ENCODE peak calls at places on chromosomes 11 and 22, in six cellular contexts. One of them, this sample, is unnamed.

GRCh38 chr22:26975381-26975780 is 318.0 kb downstream of the MIAT start:
- DNase-seq in heart left ventricle: no peak
- DNase-seq in activated CD4-positive, alpha-beta memory T cell treated with anti-CD3 and anti-CD28 coated beads, Interleukin-2, amount 10 ng/mL, durations not matched to agents 7 days and 5 days: no peak
- DNase-seq in ovary: no peak
- DNase-seq in CD4-positive, alpha-beta memory T cell: no peak
- DNase-seq in heart right ventricle: no peak
- DNase-seq in this sample: no peak

GRCh38 chr11:34182425-34182824 is 77.0 kb downstream of the NAT10 start:
- DNase-seq in heart left ventricle: no peak
- DNase-seq in CD4-positive, alpha-beta memory T cell: no peak
- DNase-seq in activated CD4-positive, alpha-beta memory T cell treated with anti-CD3 and anti-CD28 coated beads, Interleukin-2, amount 10 ng/mL, durations not matched to agents 7 days and 5 days: no peak
- DNase-seq in heart right ventricle: no peak
- DNase-seq in ovary: no peak
- DNase-seq in this sample: no peak

GRCh38 chr11:65290448-65291165 is 24.1 kb upstream of the CDC42EP2 start:
- DNase-seq in CD4-positive, alpha-beta memory T cell: no peak
- DNase-seq in heart right ventricle: peak
- DNase-seq in activated CD4-positive, alpha-beta memory T cell treated with anti-CD3 and anti-CD28 coated beads, Interleukin-2, amount 10 ng/mL, durations not matched to agents 7 days and 5 days: no peak
- DNase-seq in heart left ventricle: peak
- DNase-seq in ovary: peak
- DNase-seq in this sample: no peak

GRCh38 chr22:35150163-35151107 is 84.5 kb downstream of the ISX start:
- DNase-seq in heart right ventricle: peak
- DNase-seq in heart left ventricle: peak
- DNase-seq in CD4-positive, alpha-beta memory T cell: peak
- DNase-seq in ovary: peak
- DNase-seq in activated CD4-positive, alpha-beta memory T cell treated with anti-CD3 and anti-CD28 coated beads, Interleukin-2, amount 10 ng/mL, durations not matched to agents 7 days and 5 days: peak
- DNase-seq in this sample: peak

GRCh38 chr11:61163714-61164609 is 2.7 kb upstream of the VPS37C start:
- DNase-seq in activated CD4-positive, alpha-beta memory T cell treated with anti-CD3 and anti-CD28 coated beads, Interleukin-2, amount 10 ng/mL, durations not matched to agents 7 days and 5 days: no peak
- DNase-seq in CD4-positive, alpha-beta memory T cell: no peak
- DNase-seq in heart left ventricle: no peak
- DNase-seq in heart right ventricle: no peak
- DNase-seq in ovary: no peak
- DNase-seq in this sample: no peak

GRCh38 chr11:118214210-118214914 is 10.4 kb downstream of the JAML start:
- DNase-seq in CD4-positive, alpha-beta memory T cell: no peak
- DNase-seq in heart right ventricle: no peak
- DNase-seq in activated CD4-positive, alpha-beta memory T cell treated with anti-CD3 and anti-CD28 coated beads, Interleukin-2, amount 10 ng/mL, durations not matched to agents 7 days and 5 days: no peak
- DNase-seq in ovary: no peak
- DNase-seq in heart left ventricle: peak
- DNase-seq in this sample: no peak

GRCh38 chr22:40728731-40729189 is 49.5 kb downstream of the MCHR1 start:
- DNase-seq in CD4-positive, alpha-beta memory T cell: peak
- DNase-seq in heart left ventricle: no peak
- DNase-seq in activated CD4-positive, alpha-beta memory T cell treated with anti-CD3 and anti-CD28 coated beads, Interleukin-2, amount 10 ng/mL, durations not matched to agents 7 days and 5 days: peak
- DNase-seq in ovary: no peak
- DNase-seq in heart right ventricle: no peak
- DNase-seq in this sample: peak

GRCh38 chr11:57462597-57462996 is 2.3 kb downstream of the RTN4RL2 start:
- DNase-seq in CD4-positive, alpha-beta memory T cell: no peak
- DNase-seq in heart right ventricle: no peak
- DNase-seq in heart left ventricle: no peak
- DNase-seq in ovary: no peak
- DNase-seq in activated CD4-positive, alpha-beta memory T cell treated with anti-CD3 and anti-CD28 coated beads, Interleukin-2, amount 10 ng/mL, durations not matched to agents 7 days and 5 days: no peak
- DNase-seq in this sample: no peak

GRCh38 chr11:2515401-2516275 is 70.8 kb downstream of the KCNQ1 start:
- DNase-seq in CD4-positive, alpha-beta memory T cell: no peak
- DNase-seq in activated CD4-positive, alpha-beta memory T cell treated with anti-CD3 and anti-CD28 coated beads, Interleukin-2, amount 10 ng/mL, durations not matched to agents 7 days and 5 days: no peak
- DNase-seq in ovary: peak
- DNase-seq in heart right ventricle: peak
- DNase-seq in heart left ventricle: peak
- DNase-seq in this sample: no peak

GRCh38 chr11:2655834-2656622 is 43.8 kb downstream of the KCNQ1OT1 start:
- DNase-seq in ovary: peak
- DNase-seq in CD4-positive, alpha-beta memory T cell: no peak
- DNase-seq in activated CD4-positive, alpha-beta memory T cell treated with anti-CD3 and anti-CD28 coated beads, Interleukin-2, amount 10 ng/mL, durations not matched to agents 7 days and 5 days: no peak
- DNase-seq in heart left ventricle: no peak
- DNase-seq in heart right ventricle: no peak
- DNase-seq in this sample: no peak

GRCh38 chr11:103525069-103525468 is 415.8 kb downstream of the DYNC2H1 start:
- DNase-seq in CD4-positive, alpha-beta memory T cell: no peak
- DNase-seq in activated CD4-positive, alpha-beta memory T cell treated with anti-CD3 and anti-CD28 coated beads, Interleukin-2, amount 10 ng/mL, durations not matched to agents 7 days and 5 days: no peak
- DNase-seq in heart right ventricle: no peak
- DNase-seq in ovary: no peak
- DNase-seq in heart left ventricle: no peak
- DNase-seq in this sample: no peak

GRCh38 chr11:122271747-122272146 is 155.7 kb upstream of the BLID start:
- DNase-seq in heart left ventricle: no peak
- DNase-seq in heart right ventricle: no peak
- DNase-seq in CD4-positive, alpha-beta memory T cell: no peak
- DNase-seq in ovary: no peak
- DNase-seq in activated CD4-positive, alpha-beta memory T cell treated with anti-CD3 and anti-CD28 coated beads, Interleukin-2, amount 10 ng/mL, durations not matched to agents 7 days and 5 days: no peak
- DNase-seq in this sample: no peak

GRCh38 chr22:21802056-21802455 is 65.4 kb downstream of the MAPK1 start:
- DNase-seq in activated CD4-positive, alpha-beta memory T cell treated with anti-CD3 and anti-CD28 coated beads, Interleukin-2, amount 10 ng/mL, durations not matched to agents 7 days and 5 days: no peak
- DNase-seq in CD4-positive, alpha-beta memory T cell: no peak
- DNase-seq in heart right ventricle: no peak
- DNase-seq in heart left ventricle: no peak
- DNase-seq in ovary: no peak
- DNase-seq in this sample: no peak

GRCh38 chr11:3046190-3046589 is 11.0 kb downstream of the CARS1 start:
- DNase-seq in activated CD4-positive, alpha-beta memory T cell treated with anti-CD3 and anti-CD28 coated beads, Interleukin-2, amount 10 ng/mL, durations not matched to agents 7 days and 5 days: no peak
- DNase-seq in ovary: no peak
- DNase-seq in heart left ventricle: no peak
- DNase-seq in heart right ventricle: no peak
- DNase-seq in CD4-positive, alpha-beta memory T cell: no peak
- DNase-seq in this sample: no peak

GRCh38 chr22:36334838-36335603 is 52.7 kb downstream of the MYH9 start:
- DNase-seq in activated CD4-positive, alpha-beta memory T cell treated with anti-CD3 and anti-CD28 coated beads, Interleukin-2, amount 10 ng/mL, durations not matched to agents 7 days and 5 days: peak
- DNase-seq in heart left ventricle: no peak
- DNase-seq in ovary: no peak
- DNase-seq in heart right ventricle: peak
- DNase-seq in CD4-positive, alpha-beta memory T cell: no peak
- DNase-seq in this sample: no peak

GRCh38 chr22:36865346-36865745 is 4.5 kb downstream of the NCF4 start:
- DNase-seq in CD4-positive, alpha-beta memory T cell: no peak
- DNase-seq in ovary: no peak
- DNase-seq in activated CD4-positive, alpha-beta memory T cell treated with anti-CD3 and anti-CD28 coated beads, Interleukin-2, amount 10 ng/mL, durations not matched to agents 7 days and 5 days: no peak
- DNase-seq in heart right ventricle: no peak
- DNase-seq in heart left ventricle: no peak
- DNase-seq in this sample: no peak

GRCh38 chr11:73340164-73340563 is 32.1 kb downstream of the ARHGEF17 start:
- DNase-seq in activated CD4-positive, alpha-beta memory T cell treated with anti-CD3 and anti-CD28 coated beads, Interleukin-2, amount 10 ng/mL, durations not matched to agents 7 days and 5 days: no peak
- DNase-seq in heart left ventricle: no peak
- DNase-seq in ovary: no peak
- DNase-seq in CD4-positive, alpha-beta memory T cell: no peak
- DNase-seq in heart right ventricle: no peak
- DNase-seq in this sample: no peak

GRCh38 chr11:257766-258493 is 20.3 kb upstream of the NLRP6 start:
- DNase-seq in heart left ventricle: no peak
- DNase-seq in CD4-positive, alpha-beta memory T cell: no peak
- DNase-seq in ovary: no peak
- DNase-seq in heart right ventricle: no peak
- DNase-seq in activated CD4-positive, alpha-beta memory T cell treated with anti-CD3 and anti-CD28 coated beads, Interleukin-2, amount 10 ng/mL, durations not matched to agents 7 days and 5 days: no peak
- DNase-seq in this sample: no peak

GRCh38 chr11:41018224-41018623 is 441.2 kb downstream of the LRRC4C start:
- DNase-seq in CD4-positive, alpha-beta memory T cell: no peak
- DNase-seq in heart left ventricle: no peak
- DNase-seq in activated CD4-positive, alpha-beta memory T cell treated with anti-CD3 and anti-CD28 coated beads, Interleukin-2, amount 10 ng/mL, durations not matched to agents 7 days and 5 days: no peak
- DNase-seq in ovary: no peak
- DNase-seq in heart right ventricle: no peak
- DNase-seq in this sample: no peak

GRCh38 chr11:96219981-96220623 is 122.9 kb downstream of the MAML2 start:
- DNase-seq in ovary: no peak
- DNase-seq in heart right ventricle: no peak
- DNase-seq in heart left ventricle: no peak
- DNase-seq in activated CD4-positive, alpha-beta memory T cell treated with anti-CD3 and anti-CD28 coated beads, Interleukin-2, amount 10 ng/mL, durations not matched to agents 7 days and 5 days: no peak
- DNase-seq in CD4-positive, alpha-beta memory T cell: no peak
- DNase-seq in this sample: no peak

GRCh38 chr11:14235701-14236100 is 123.3 kb downstream of the RRAS2 start:
- DNase-seq in ovary: no peak
- DNase-seq in CD4-positive, alpha-beta memory T cell: no peak
- DNase-seq in activated CD4-positive, alpha-beta memory T cell treated with anti-CD3 and anti-CD28 coated beads, Interleukin-2, amount 10 ng/mL, durations not matched to agents 7 days and 5 days: no peak
- DNase-seq in heart left ventricle: no peak
- DNase-seq in heart right ventricle: no peak
- DNase-seq in this sample: no peak

GRCh38 chr22:20001082-20001638 is 15.5 kb downstream of the ARVCF start:
- DNase-seq in heart left ventricle: peak
- DNase-seq in heart right ventricle: peak
- DNase-seq in ovary: no peak
- DNase-seq in activated CD4-positive, alpha-beta memory T cell treated with anti-CD3 and anti-CD28 coated beads, Interleukin-2, amount 10 ng/mL, durations not matched to agents 7 days and 5 days: no peak
- DNase-seq in CD4-positive, alpha-beta memory T cell: no peak
- DNase-seq in this sample: no peak

GRCh38 chr11:63826471-63827190 is 12.3 kb upstream of the MARK2 start:
- DNase-seq in ovary: no peak
- DNase-seq in heart left ventricle: no peak
- DNase-seq in CD4-positive, alpha-beta memory T cell: no peak
- DNase-seq in heart right ventricle: no peak
- DNase-seq in activated CD4-positive, alpha-beta memory T cell treated with anti-CD3 and anti-CD28 coated beads, Interleukin-2, amount 10 ng/mL, durations not matched to agents 7 days and 5 days: no peak
- DNase-seq in this sample: no peak

GRCh38 chr11:116199182-116199581 is 573.6 kb downstream of the BUD13 start:
- DNase-seq in activated CD4-positive, alpha-beta memory T cell treated with anti-CD3 and anti-CD28 coated beads, Interleukin-2, amount 10 ng/mL, durations not matched to agents 7 days and 5 days: no peak
- DNase-seq in ovary: no peak
- DNase-seq in heart right ventricle: peak
- DNase-seq in heart left ventricle: peak
- DNase-seq in CD4-positive, alpha-beta memory T cell: no peak
- DNase-seq in this sample: no peak

GRCh38 chr11:61176446-61176845 is 15.2 kb upstream of the VPS37C start:
- DNase-seq in heart left ventricle: no peak
- DNase-seq in ovary: no peak
- DNase-seq in activated CD4-positive, alpha-beta memory T cell treated with anti-CD3 and anti-CD28 coated beads, Interleukin-2, amount 10 ng/mL, durations not matched to agents 7 days and 5 days: no peak
- DNase-seq in CD4-positive, alpha-beta memory T cell: no peak
- DNase-seq in heart right ventricle: no peak
- DNase-seq in this sample: no peak

GRCh38 chr22:25797891-25798290 is 55.9 kb downstream of the MYO18B start:
- DNase-seq in CD4-positive, alpha-beta memory T cell: no peak
- DNase-seq in heart right ventricle: no peak
- DNase-seq in heart left ventricle: no peak
- DNase-seq in activated CD4-positive, alpha-beta memory T cell treated with anti-CD3 and anti-CD28 coated beads, Interleukin-2, amount 10 ng/mL, durations not matched to agents 7 days and 5 days: no peak
- DNase-seq in ovary: no peak
- DNase-seq in this sample: no peak

GRCh38 chr22:25420925-25421904 is 143.3 kb upstream of the GRK3 start:
- DNase-seq in ovary: no peak
- DNase-seq in heart left ventricle: peak
- DNase-seq in heart right ventricle: no peak
- DNase-seq in CD4-positive, alpha-beta memory T cell: no peak
- DNase-seq in activated CD4-positive, alpha-beta memory T cell treated with anti-CD3 and anti-CD28 coated beads, Interleukin-2, amount 10 ng/mL, durations not matched to agents 7 days and 5 days: no peak
- DNase-seq in this sample: no peak

GRCh38 chr22:36381513-36382079 is 6.2 kb downstream of the MYH9 start:
- DNase-seq in activated CD4-positive, alpha-beta memory T cell treated with anti-CD3 and anti-CD28 coated beads, Interleukin-2, amount 10 ng/mL, durations not matched to agents 7 days and 5 days: no peak
- DNase-seq in heart right ventricle: no peak
- DNase-seq in CD4-positive, alpha-beta memory T cell: no peak
- DNase-seq in ovary: no peak
- DNase-seq in heart left ventricle: no peak
- DNase-seq in this sample: no peak

GRCh38 chr22:37626556-37627075 is 12.9 kb upstream of the SH3BP1 start:
- DNase-seq in activated CD4-positive, alpha-beta memory T cell treated with anti-CD3 and anti-CD28 coated beads, Interleukin-2, amount 10 ng/mL, durations not matched to agents 7 days and 5 days: no peak
- DNase-seq in CD4-positive, alpha-beta memory T cell: no peak
- DNase-seq in heart right ventricle: no peak
- DNase-seq in ovary: no peak
- DNase-seq in heart left ventricle: no peak
- DNase-seq in this sample: no peak

GRCh38 chr11:47099213-47099917 is 77.3 kb downstream of the ARFGAP2 start:
- DNase-seq in activated CD4-positive, alpha-beta memory T cell treated with anti-CD3 and anti-CD28 coated beads, Interleukin-2, amount 10 ng/mL, durations not matched to agents 7 days and 5 days: no peak
- DNase-seq in CD4-positive, alpha-beta memory T cell: no peak
- DNase-seq in heart left ventricle: no peak
- DNase-seq in heart right ventricle: no peak
- DNase-seq in ovary: no peak
- DNase-seq in this sample: no peak

GRCh38 chr11:125591659-125592304 is 870 bp upstream of the STT3A start:
- DNase-seq in CD4-positive, alpha-beta memory T cell: no peak
- DNase-seq in heart left ventricle: peak
- DNase-seq in heart right ventricle: peak
- DNase-seq in ovary: peak
- DNase-seq in activated CD4-positive, alpha-beta memory T cell treated with anti-CD3 and anti-CD28 coated beads, Interleukin-2, amount 10 ng/mL, durations not matched to agents 7 days and 5 days: peak
- DNase-seq in this sample: peak

GRCh38 chr11:11841121-11841604 is 609 bp upstream of the USP47 start:
- DNase-seq in heart left ventricle: peak
- DNase-seq in heart right ventricle: peak
- DNase-seq in activated CD4-positive, alpha-beta memory T cell treated with anti-CD3 and anti-CD28 coated beads, Interleukin-2, amount 10 ng/mL, durations not matched to agents 7 days and 5 days: no peak
- DNase-seq in CD4-positive, alpha-beta memory T cell: no peak
- DNase-seq in ovary: peak
- DNase-seq in this sample: no peak

GRCh38 chr22:49779853-49780271 is 47.8 kb downstream of the BRD1 start:
- DNase-seq in heart left ventricle: no peak
- DNase-seq in ovary: no peak
- DNase-seq in activated CD4-positive, alpha-beta memory T cell treated with anti-CD3 and anti-CD28 coated beads, Interleukin-2, amount 10 ng/mL, durations not matched to agents 7 days and 5 days: no peak
- DNase-seq in CD4-positive, alpha-beta memory T cell: no peak
- DNase-seq in heart right ventricle: no peak
- DNase-seq in this sample: no peak

GRCh38 chr11:59187587-59187986 is 15.7 kb downstream of the DTX4 start:
- DNase-seq in ovary: no peak
- DNase-seq in heart left ventricle: peak
- DNase-seq in CD4-positive, alpha-beta memory T cell: no peak
- DNase-seq in heart right ventricle: peak
- DNase-seq in activated CD4-positive, alpha-beta memory T cell treated with anti-CD3 and anti-CD28 coated beads, Interleukin-2, amount 10 ng/mL, durations not matched to agents 7 days and 5 days: no peak
- DNase-seq in this sample: no peak

GRCh38 chr11:12070446-12071267 is 39.7 kb upstream of the MICAL2 start:
- DNase-seq in activated CD4-positive, alpha-beta memory T cell treated with anti-CD3 and anti-CD28 coated beads, Interleukin-2, amount 10 ng/mL, durations not matched to agents 7 days and 5 days: no peak
- DNase-seq in CD4-positive, alpha-beta memory T cell: no peak
- DNase-seq in heart right ventricle: no peak
- DNase-seq in heart left ventricle: no peak
- DNase-seq in ovary: no peak
- DNase-seq in this sample: no peak

GRCh38 chr11:70073881-70074371 is 4.2 kb upstream of the ANO1 start:
- DNase-seq in activated CD4-positive, alpha-beta memory T cell treated with anti-CD3 and anti-CD28 coated beads, Interleukin-2, amount 10 ng/mL, durations not matched to agents 7 days and 5 days: no peak
- DNase-seq in heart left ventricle: no peak
- DNase-seq in CD4-positive, alpha-beta memory T cell: no peak
- DNase-seq in ovary: no peak
- DNase-seq in heart right ventricle: no peak
- DNase-seq in this sample: no peak

GRCh38 chr22:29130490-29130889 is 57.7 kb downstream of the KREMEN1 start:
- DNase-seq in heart right ventricle: no peak
- DNase-seq in ovary: no peak
- DNase-seq in CD4-positive, alpha-beta memory T cell: no peak
- DNase-seq in activated CD4-positive, alpha-beta memory T cell treated with anti-CD3 and anti-CD28 coated beads, Interleukin-2, amount 10 ng/mL, durations not matched to agents 7 days and 5 days: no peak
- DNase-seq in heart left ventricle: no peak
- DNase-seq in this sample: no peak

GRCh38 chr11:9428706-9429105 is 32.1 kb upstream of the ZNF143 start:
- DNase-seq in heart left ventricle: no peak
- DNase-seq in heart right ventricle: no peak
- DNase-seq in ovary: no peak
- DNase-seq in activated CD4-positive, alpha-beta memory T cell treated with anti-CD3 and anti-CD28 coated beads, Interleukin-2, amount 10 ng/mL, durations not matched to agents 7 days and 5 days: no peak
- DNase-seq in CD4-positive, alpha-beta memory T cell: no peak
- DNase-seq in this sample: no peak

GRCh38 chr22:32622004-32622761 is 147.6 kb downstream of the FBXO7 start:
- DNase-seq in heart right ventricle: peak
- DNase-seq in CD4-positive, alpha-beta memory T cell: no peak
- DNase-seq in ovary: peak
- DNase-seq in heart left ventricle: no peak
- DNase-seq in activated CD4-positive, alpha-beta memory T cell treated with anti-CD3 and anti-CD28 coated beads, Interleukin-2, amount 10 ng/mL, durations not matched to agents 7 days and 5 days: no peak
- DNase-seq in this sample: no peak

GRCh38 chr11:17533782-17534415 is 10.3 kb downstream of the USH1C start:
- DNase-seq in heart right ventricle: no peak
- DNase-seq in ovary: no peak
- DNase-seq in activated CD4-positive, alpha-beta memory T cell treated with anti-CD3 and anti-CD28 coated beads, Interleukin-2, amount 10 ng/mL, durations not matched to agents 7 days and 5 days: no peak
- DNase-seq in CD4-positive, alpha-beta memory T cell: no peak
- DNase-seq in heart left ventricle: no peak
- DNase-seq in this sample: no peak